ENCODE peak calls at places on chromosomes 1 and 21, in seven cellular contexts. M, D, L, Y, Z, R and U are unnamed samples.

GRCh38 chr1:18512883-18513282 is 32.2 kb downstream of the KLHDC7A start:
- DNase-seq in M (peak; percentile 11), D (no peak), Y (no peak), L (no peak), R (no peak), Z (no peak), U (no peak)

GRCh38 chr1:153652795-153653507 is 5.6 kb upstream of the SNAPIN start:
- DNase-seq in Y (peak; percentile 21), R (no peak), D (peak; percentile 80), L (no peak), Z (no peak), M (peak; percentile 63), U (no peak)

GRCh38 chr1:99424087-99424486 is 159.8 kb downstream of the PLPPR4 start:
- DNase-seq in L (no peak), D (no peak), R (no peak), M (no peak), Y (no peak), Z (no peak), U (no peak)

GRCh38 chr1:171794085-171794484 is 12.6 kb downstream of the METTL13 start:
- DNase-seq in D (peak; percentile 88), L (no peak), M (no peak), Z (no peak), Y (no peak), R (no peak), U (no peak)

GRCh38 chr1:167871331-167871730 is 42.6 kb downstream of the ADCY10 start:
- DNase-seq in M (no peak), Z (no peak), D (peak; percentile 41), L (no peak), Y (peak; percentile 55), R (no peak), U (no peak)

GRCh38 chr1:125066385-125066784 is 3881.6 kb downstream of the SRGAP2C start:
- DNase-seq in Z (no peak), Y (no peak), M (no peak), L (no peak), R (no peak), D (no peak), U (no peak)

GRCh38 chr1:33350611-33351280 is 29.8 kb upstream of the A3GALT2 start:
- DNase-seq in M (no peak), D (no peak), Y (no peak), L (no peak), R (no peak), Z (no peak), U (no peak)

GRCh38 chr1:159177273-159177907 is 6.0 kb downstream of the CADM3 start:
- DNase-seq in Z (peak; percentile 21), D (peak; percentile 74), M (peak; percentile 91), Y (peak; percentile 64), L (peak; percentile 89), R (peak; percentile 29), U (peak; percentile 92)

GRCh38 chr1:29128739-29129138 is 5.0 kb upstream of the TMEM200B start:
- DNase-seq in Y (no peak), M (no peak), R (no peak), Z (no peak), D (no peak), L (no peak), U (no peak)

GRCh38 chr21:37623689-37624088 is 257.1 kb downstream of the DYRK1A start:
- DNase-seq in R (no peak), L (no peak), Y (no peak), D (no peak), Z (no peak), M (no peak), U (no peak)

GRCh38 chr1:66197120-66197519 is 336.8 kb upstream of the SGIP1 start:
- DNase-seq in L (no peak), Y (no peak), M (no peak), Z (no peak), R (no peak), D (no peak), U (no peak)

GRCh38 chr1:18681423-18681835 is 50.8 kb downstream of the PAX7 start:
- DNase-seq in Y (no peak), D (peak; percentile 52), Z (peak; percentile 29), L (no peak), M (peak; percentile 77), R (no peak), U (no peak)

DNA sequence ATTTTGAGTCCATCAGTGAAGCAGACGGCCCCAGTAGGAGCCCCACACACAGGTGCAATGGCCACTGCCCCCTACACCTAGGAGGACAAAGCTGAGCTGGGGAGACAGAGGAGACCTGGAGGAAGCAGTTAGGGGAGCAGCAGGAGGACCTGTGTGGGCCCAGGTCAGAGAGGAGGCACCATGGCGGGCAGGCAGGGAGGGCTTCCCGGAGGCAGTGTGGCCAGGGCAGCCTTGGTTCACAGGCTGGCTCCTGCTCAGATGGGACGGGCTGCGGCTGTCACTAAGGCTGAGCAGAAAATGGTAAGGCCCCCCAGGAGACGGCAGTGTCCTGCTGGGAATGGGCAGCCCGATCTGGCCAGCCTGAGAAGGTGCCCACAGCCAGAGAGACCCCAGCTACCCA is 15.4 kb downstream of the MEGF6 start:
- DNase-seq in Y (no peak), Z (no peak), M (no peak), L (no peak), D (no peak), R (no peak), U (no peak)
- H3K4me1 ChIP-seq in Y (no peaks in the 10 kb centered on the region), Z (no peaks in the 10 kb centered on the region), M (no peaks in the 10 kb centered on the region), L (peaks cover 33% of the 10 kb centered on the region), D (no peaks in the 10 kb centered on the region), R (no peaks in the 10 kb centered on the region), U (no peaks in the 10 kb centered on the region)

DNA sequence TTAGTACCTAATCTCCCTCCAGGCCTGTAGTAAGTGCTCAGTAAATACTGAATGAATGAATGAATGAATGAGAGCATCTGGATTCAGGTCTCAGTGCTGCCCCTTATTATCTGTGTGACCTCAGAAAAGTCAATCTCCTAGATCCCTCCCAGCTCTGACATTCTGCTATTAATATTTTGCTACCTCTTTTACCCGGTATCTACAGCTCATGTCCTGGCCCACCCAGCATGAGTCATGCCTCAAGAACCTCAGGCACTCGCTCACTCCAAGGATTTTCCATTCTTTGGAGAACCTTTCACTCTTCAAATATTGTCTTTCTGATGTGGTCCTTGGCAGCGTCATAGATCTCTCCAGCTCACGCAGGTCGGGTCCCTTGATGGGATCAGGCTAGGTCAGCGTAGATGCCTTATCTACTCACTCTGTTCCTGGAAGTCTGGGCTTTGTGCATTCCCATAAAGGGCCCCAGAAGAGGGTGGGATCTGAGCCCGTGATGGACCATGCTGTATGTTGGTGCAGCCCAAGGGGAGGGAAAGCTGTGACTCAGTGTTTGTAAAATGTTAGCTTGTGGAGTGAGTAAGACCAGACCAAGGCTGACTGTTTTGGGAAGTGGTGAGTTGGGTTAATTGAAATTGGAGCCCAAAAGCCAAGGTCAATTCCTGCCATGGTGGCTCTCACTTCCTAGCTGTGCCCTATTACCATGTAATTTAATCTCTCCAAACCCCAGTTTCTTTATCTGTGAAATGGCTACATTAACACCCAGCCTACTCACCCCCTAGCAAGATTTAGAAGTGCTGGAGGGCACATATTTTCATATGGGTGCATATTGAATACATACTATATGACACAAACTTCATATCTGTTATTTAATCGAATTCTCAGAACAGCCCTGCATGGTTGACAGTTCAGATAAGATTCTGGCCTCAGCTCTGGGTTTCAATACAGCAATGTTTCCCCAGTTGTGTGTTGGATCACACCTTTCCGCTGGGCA is 214.1 kb upstream of the USP24 start:
- DNase-seq in L (no peak), Z (peak; percentile 100), R (no peak), Y (peak; percentile 98), M (peak; percentile 92), D (peak; percentile 95), U (peak; percentile 65)
- H3K9ac ChIP-seq in L (no peak overlapping the region), Z (peak overlapping the region; percentile 58), R (no peak overlapping the region), Y (no peak overlapping the region), M (no peak overlapping the region), D (no peak overlapping the region), U (no peak overlapping the region)

DNA sequence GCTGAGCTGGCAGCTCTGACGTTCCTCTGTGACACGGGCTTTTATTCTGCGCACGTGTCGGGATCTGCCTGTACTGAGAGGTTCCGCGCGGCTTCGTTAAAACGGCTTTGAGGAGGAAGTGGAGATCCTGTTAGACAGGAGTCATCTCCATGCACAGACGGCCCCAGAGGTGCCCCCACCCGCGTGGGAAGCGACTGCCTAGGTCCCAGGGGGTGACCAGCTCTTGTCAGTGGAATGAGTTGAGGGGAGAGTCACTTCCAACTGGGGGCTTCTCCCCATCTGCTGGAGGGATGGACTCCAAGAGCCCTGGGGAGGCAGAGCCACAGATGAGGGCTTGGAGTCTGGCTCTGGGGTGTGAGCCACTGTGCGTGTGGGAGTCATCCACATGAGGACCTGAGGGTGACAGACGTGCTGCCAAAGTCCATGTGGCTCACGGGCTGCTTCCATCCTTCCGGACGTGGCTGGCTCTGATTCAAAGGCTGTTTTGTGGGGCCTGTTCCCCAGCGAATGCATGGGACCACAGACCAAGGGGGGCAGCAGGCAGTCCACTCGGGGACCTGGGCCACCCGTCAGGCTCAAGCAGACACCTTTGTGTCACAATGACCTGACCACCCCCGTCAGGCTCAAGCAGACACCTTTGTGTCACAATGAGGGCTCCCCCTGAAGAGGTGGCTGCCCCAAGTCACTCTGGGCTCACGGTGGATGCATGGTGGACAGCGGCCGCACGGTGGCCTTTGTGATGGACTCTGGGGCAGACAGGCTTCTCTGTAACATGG is 26.8 kb downstream of the PTTG1IP start:
- DNase-seq in Z (no peak), R (peak; percentile 59), M (no peak), L (no peak), D (peak; percentile 92), Y (no peak), U (no peak)
- H3K4me3 ChIP-seq in Z (no peak overlapping the region), R (no peak overlapping the region), M (no peak overlapping the region), L (no peak overlapping the region), D (peak overlapping the region; percentile 63), Y (no peak overlapping the region), U (no peak overlapping the region)

GRCh38 chr1:202565890-202566289 is 144.4 kb downstream of the SYT2 start:
- DNase-seq in Z (no peak), D (no peak), L (no peak), R (no peak), M (no peak), Y (no peak), U (no peak)
- H3K4me1 ChIP-seq in Z (peaks cover 23% of the 10 kb centered on the region), D (peaks cover 40% of the 10 kb centered on the region), L (peaks cover 5% of the 10 kb centered on the region), R (no peaks in the 10 kb centered on the region), M (peaks cover 10% of the 10 kb centered on the region), Y (peaks cover 21% of the 10 kb centered on the region), U (peaks cover 8% of the 10 kb centered on the region)

GRCh38 chr1:26067432-26067911 is at the start of gene TRIM63:
- DNase-seq in L (no peak), Z (no peak), D (no peak), R (no peak), Y (no peak), M (no peak), U (no peak)
- H3K9ac ChIP-seq in L (peak within 1 kb of the TSS; percentile 63), Z (no peak within 1 kb of the TSS), D (no peak within 1 kb of the TSS), R (no peak within 1 kb of the TSS), Y (no peak within 1 kb of the TSS), M (no peak within 1 kb of the TSS), U (no peak within 1 kb of the TSS)